ENCODE peak calls at places on chromosomes 1 and 21, in eight cellular contexts. X, J, L, I, Z, R, A and N are unnamed samples.

GRCh38 chr1:227928811-227929375 is 18.8 kb downstream of the WNT9A start:
- DNase-seq in X (no peak), J (no peak), L (no peak), I (no peak), Z (no peak), R (no peak), A (no peak), N (no peak)

GRCh38 chr1:229406798-229407197 is 27.1 kb downstream of the ACTA1 start:
- DNase-seq in X (no peak), J (no peak), L (no peak), I (no peak), Z (no peak), R (no peak), A (peak; percentile 59), N (no peak)

GRCh38 chr1:153990468-153991150 is at the start of gene RPS27:
- DNase-seq in X (peak; percentile 99), J (peak; percentile 94), L (peak; percentile 92), I (peak; percentile 98), Z (peak; percentile 97), R (peak; percentile 97), A (peak; percentile 91), N (peak; percentile 97)

GRCh38 chr1:107530543-107530942 is 389.7 kb downstream of the NTNG1 start:
- DNase-seq in X (no peak), J (no peak), L (no peak), I (no peak), Z (peak; percentile 69), R (no peak), A (no peak), N (peak; percentile 57)

GRCh38 chr21:32918467-32919140 is 107.1 kb upstream of the OLIG2 start:
- DNase-seq in X (no peak), J (no peak), L (no peak), I (no peak), Z (peak; percentile 1), R (no peak), A (peak; percentile 45), N (no peak)

GRCh38 chr1:185759061-185759460 is 24.9 kb downstream of the HMCN1 start:
- DNase-seq in X (no peak), J (no peak), L (no peak), I (no peak), Z (no peak), R (no peak), A (no peak), N (no peak)

GRCh38 chr21:45225741-45226327 is 61.9 kb downstream of the POFUT2 start:
- DNase-seq in X (no peak), J (no peak), L (no peak), I (no peak), Z (no peak), R (no peak), A (no peak), N (no peak)

GRCh38 chr1:8439015-8439702 is 121.2 kb downstream of the SLC45A1 start:
- DNase-seq in X (no peak), J (peak; percentile 57), L (peak; percentile 65), I (peak; percentile 49), Z (peak; percentile 87), R (peak; percentile 48), A (no peak), N (peak; percentile 94)

GRCh38 chr21:44337941-44338895 is 972 bp downstream of the CFAP410 start:
- DNase-seq in X (peak; percentile 31), J (peak; percentile 31), L (peak; percentile 22), I (peak; percentile 24), Z (peak; percentile 58), R (peak; percentile 46), A (peak; percentile 53), N (peak; percentile 58)

GRCh38 chr1:156484480-156485058 is 16.0 kb downstream of the MEF2D start:
- DNase-seq in X (no peak), J (no peak), L (no peak), I (no peak), Z (no peak), R (no peak), A (no peak), N (no peak)

GRCh38 chr1:224096773-224097172 is 17.1 kb upstream of the FBXO28 start:
- DNase-seq in X (no peak), J (no peak), L (no peak), I (no peak), Z (no peak), R (no peak), A (no peak), N (no peak)

GRCh38 chr1:101033017-101033416 is 7.4 kb upstream of the DPH5 start:
- DNase-seq in X (no peak), J (no peak), L (no peak), I (no peak), Z (no peak), R (no peak), A (no peak), N (no peak)

GRCh38 chr1:41516168-41516961 is 31.9 kb upstream of the EDN2 start:
- DNase-seq in X (peak; percentile 48), J (peak; percentile 71), L (peak; percentile 36), I (peak; percentile 66), Z (peak; percentile 77), R (peak; percentile 83), A (peak; percentile 88), N (peak; percentile 97)

GRCh38 chr1:182111496-182111895 is 50.0 kb upstream of the ZNF648 start:
- DNase-seq in X (no peak), J (no peak), L (no peak), I (no peak), Z (no peak), R (no peak), A (no peak), N (no peak)

GRCh38 chr1:1200876-1201810 is 5.2 kb downstream of the TNFRSF18 start:
- DNase-seq in X (peak; percentile 67), J (peak; percentile 63), L (peak; percentile 1), I (no peak), Z (peak; percentile 44), R (peak; percentile 43), A (peak; percentile 27), N (peak; percentile 53)

GRCh38 chr1:165842363-165843129 is 15.1 kb downstream of the UCK2 start:
- DNase-seq in X (peak; percentile 68), J (peak; percentile 34), L (no peak), I (peak; percentile 28), Z (peak; percentile 52), R (peak; percentile 56), A (no peak), N (peak; percentile 40)

GRCh38 chr1:85330711-85331290 is 54.4 kb upstream of the BCL10 start:
- DNase-seq in X (no peak), J (peak; percentile 97), L (peak; percentile 97), I (peak; percentile 96), Z (peak; percentile 99), R (peak; percentile 100), A (no peak), N (peak; percentile 87)

GRCh38 chr1:247746391-247746935 is 1.5 kb downstream of the OR14A2 start:
- DNase-seq in X (no peak), J (peak; percentile 96), L (no peak), I (peak; percentile 21), Z (peak; percentile 63), R (peak; percentile 11), A (no peak), N (no peak)

GRCh38 chr1:167650266-167651160 is 20.5 kb downstream of the RCSD1 start:
- DNase-seq in X (no peak), J (no peak), L (no peak), I (no peak), Z (no peak), R (no peak), A (no peak), N (no peak)

GRCh38 chr1:24594328-24594598 is 38.4 kb downstream of the NCMAP start:
- DNase-seq in X (no peak), J (no peak), L (no peak), I (no peak), Z (no peak), R (no peak), A (no peak), N (no peak)

GRCh38 chr1:31605908-31606427 is 11.5 kb upstream of the HCRTR1 start:
- DNase-seq in X (peak; percentile 56), J (no peak), L (peak; percentile 51), I (peak; percentile 83), Z (peak; percentile 91), R (peak; percentile 66), A (no peak), N (no peak)

GRCh38 chr1:114346480-114347029 is 164.4 kb downstream of the TRIM33 start:
- DNase-seq in X (peak; percentile 95), J (peak; percentile 75), L (peak; percentile 66), I (peak; percentile 83), Z (peak; percentile 87), R (peak; percentile 89), A (peak; percentile 94), N (peak; percentile 95)

GRCh38 chr1:212410231-212410825 is 4.4 kb downstream of the PACC1 start:
- DNase-seq in X (no peak), J (no peak), L (no peak), I (no peak), Z (no peak), R (no peak), A (no peak), N (no peak)

GRCh38 chr1:8516793-8517556 is 199.1 kb downstream of the SLC45A1 start:
- DNase-seq in X (peak; percentile 66), J (no peak), L (no peak), I (peak; percentile 55), Z (peak; percentile 55), R (peak; percentile 31), A (no peak), N (no peak)

GRCh38 chr1:147751346-147751745 is 9.1 kb downstream of the GJA5 start:
- DNase-seq in X (no peak), J (no peak), L (no peak), I (no peak), Z (no peak), R (no peak), A (no peak), N (no peak)

GRCh38 chr1:114114751-114115104 is 38.9 kb downstream of the SYT6 start:
- DNase-seq in X (no peak), J (no peak), L (no peak), I (no peak), Z (no peak), R (no peak), A (no peak), N (no peak)

GRCh38 chr1:21321963-21322680 is 31.9 kb upstream of the ECE1 start:
- DNase-seq in X (no peak), J (no peak), L (no peak), I (no peak), Z (no peak), R (no peak), A (no peak), N (no peak)

GRCh38 chr1:50853325-50853724 is 106.7 kb downstream of the FAF1 start:
- DNase-seq in X (no peak), J (no peak), L (no peak), I (no peak), Z (no peak), R (no peak), A (no peak), N (no peak)

GRCh38 chr1:215277537-215277936 is 195.0 kb downstream of the KCNK2 start:
- DNase-seq in X (no peak), J (no peak), L (no peak), I (peak; percentile 54), Z (peak; percentile 48), R (peak; percentile 41), A (no peak), N (peak; percentile 45)

GRCh38 chr1:158014702-158015320 is 21.4 kb downstream of the KIRREL1 start:
- DNase-seq in X (no peak), J (no peak), L (no peak), I (no peak), Z (no peak), R (no peak), A (no peak), N (no peak)